ENCODE peak calls at places on chromosomes 4 and X, in six cellular contexts. J, M, Q, P, I and A are unnamed samples.

GRCh38 chr4:6331018-6331417 is 61.4 kb downstream of the WFS1 start:
- DNase-seq in M (peak; percentile 16), I (peak; percentile 20), Q (peak; percentile 17), J (no peak), P (no peak), A (peak; percentile 14)

GRCh38 chr4:128311659-128312392 is 24.2 kb upstream of the PGRMC2 start:
- DNase-seq in P (no peak), J (no peak), I (no peak), Q (no peak), M (no peak), A (no peak)

GRCh38 chrX:63466690-63467089 is 115.6 kb upstream of the SPIN4 start:
- DNase-seq in P (no peak), M (peak; percentile 20), Q (no peak), I (no peak), J (no peak), A (no peak)

GRCh38 chr4:137238456-137238855 is 293.8 kb downstream of the PCDH18 start:
- DNase-seq in J (no peak), P (no peak), I (no peak), M (no peak), Q (no peak), A (no peak)

GRCh38 chr4:137755033-137755471 is 222.8 kb upstream of the PCDH18 start:
- DNase-seq in P (peak; percentile 52), M (peak; percentile 15), I (peak; percentile 73), J (no peak), Q (peak; percentile 59), A (peak; percentile 55)

GRCh38 chr4:164081801-164082200 is 587.3 kb downstream of the TMA16 start:
- DNase-seq in I (no peak), J (no peak), M (no peak), P (no peak), Q (no peak), A (no peak)

GRCh38 chrX:47796433-47796906 is 40.2 kb upstream of the ZNF81 start:
- DNase-seq in I (peak; percentile 81), M (peak; percentile 55), Q (peak; percentile 66), P (peak; percentile 36), J (no peak), A (peak; percentile 41)

GRCh38 chr4:30962949-30963348 is 242.8 kb downstream of the PCDH7 start:
- DNase-seq in I (peak; percentile 85), M (no peak), P (peak; percentile 21), J (no peak), Q (no peak), A (peak; percentile 31)

GRCh38 chr4:132108784-132109183 is 1040.3 kb upstream of the PCDH10 start:
- DNase-seq in P (peak; percentile 44), I (peak; percentile 68), Q (peak; percentile 35), M (peak; percentile 48), J (no peak), A (peak; percentile 73)

GRCh38 chr4:4941741-4942140 is 77.5 kb downstream of the CYTL1 start:
- DNase-seq in P (no peak), M (peak; percentile 8), Q (no peak), J (no peak), I (no peak), A (no peak)

GRCh38 chr4:1856920-1857699 is 1.2 kb upstream of the LETM1 start:
- DNase-seq in M (no peak), Q (no peak), P (no peak), I (no peak), J (no peak), A (peak; percentile 50)

GRCh38 chr4:186901850-186902249 is 178.2 kb upstream of the FAT1 start:
- DNase-seq in Q (no peak), P (no peak), M (no peak), J (no peak), I (no peak), A (no peak)

GRCh38 chr4:136306361-136306760 is 1225.9 kb downstream of the PCDH18 start:
- DNase-seq in I (no peak), M (no peak), Q (no peak), J (no peak), P (no peak), A (no peak)

GRCh38 chrX:85611926-85612325 is 232.5 kb upstream of the POF1B start:
- DNase-seq in Q (peak; percentile 4), I (peak; percentile 24), M (peak; percentile 38), J (no peak), P (peak; percentile 2), A (peak; percentile 59)

GRCh38 chr4:96352051-96352517 is 512.2 kb downstream of the PDHA2 start:
- DNase-seq in I (peak; percentile 14), P (peak; percentile 32), M (peak; percentile 60), Q (no peak), J (no peak), A (peak; percentile 55)

GRCh38 chr4:132065940-132066495 is 1083.1 kb upstream of the PCDH10 start:
- DNase-seq in M (peak; percentile 12), J (no peak), P (peak; percentile 8), Q (peak; percentile 28), I (peak; percentile 23), A (peak; percentile 30)

GRCh38 chr4:12723849-12724447 is 760.2 kb downstream of the RAB28 start:
- DNase-seq in P (no peak), I (no peak), Q (no peak), M (peak; percentile 23), J (no peak), A (no peak)

GRCh38 chr4:11165052-11165451 is 263.6 kb downstream of the HS3ST1 start:
- DNase-seq in M (peak; percentile 14), Q (no peak), I (peak; percentile 6), P (peak; percentile 36), J (no peak), A (no peak)

GRCh38 chr4:141078871-141079270 is 54.4 kb downstream of the RNF150 start:
- DNase-seq in J (no peak), M (no peak), I (peak; percentile 38), P (no peak), Q (no peak), A (peak; percentile 82)

GRCh38 chrX:120604359-120604782 is 470 bp downstream of the MCTS1 start:
- DNase-seq in M (peak; percentile 51), Q (peak; percentile 36), I (peak; percentile 53), P (peak; percentile 18), J (no peak), A (peak; percentile 45)

GRCh38 chrX:40434947-40435346 is 145.8 kb upstream of the ATP6AP2 start:
- DNase-seq in M (no peak), J (no peak), P (peak; percentile 25), I (peak; percentile 39), Q (no peak), A (no peak)

GRCh38 chr4:102608190-102608589 is 107.0 kb downstream of the NFKB1 start:
- DNase-seq in I (peak; percentile 54), Q (peak; percentile 30), M (no peak), J (no peak), P (no peak), A (no peak)

GRCh38 chr4:87966095-87966496 is 9.4 kb upstream of the SPP1 start:
- DNase-seq in J (no peak), M (no peak), P (no peak), Q (no peak), I (no peak), A (no peak)

GRCh38 chr4:28921886-28922285 is 1798.3 kb upstream of the PCDH7 start:
- DNase-seq in M (no peak), P (peak; percentile 2), Q (peak; percentile 6), J (no peak), I (peak; percentile 9), A (no peak)

GRCh38 chr4:168978001-168978700 is 31.9 kb downstream of the CBR4 start:
- DNase-seq in P (peak; percentile 31), Q (peak; percentile 71), I (peak; percentile 63), M (no peak), J (no peak), A (peak; percentile 22)

GRCh38 chr4:148034821-148035220 is 302.9 kb downstream of the ARHGAP10 start:
- DNase-seq in M (no peak), I (no peak), Q (no peak), P (no peak), J (no peak), A (no peak)

GRCh38 chr4:157992038-157992706 is 180.7 kb downstream of the GASK1B start:
- DNase-seq in I (peak; percentile 69), M (peak; percentile 79), P (peak; percentile 82), J (peak; percentile 11), Q (peak; percentile 66), A (peak; percentile 94)